ENCODE peak calls at places on chromosome 15, in five cellular contexts. S is HL-60, U is BE2C, P is AG09319, D is astrocyte of the cerebellum. N is an unnamed sample.
A peak's percentile ranks its signal among the peaks of the same experiment; 100 is the strongest.

GRCh38 chr15:63999177-63999576 is 47.1 kb downstream of the DAPK2 start:
- DNase-seq in S (peak; percentile 69), U (no peak), P (no peak), D (no peak), N (no peak)

GRCh38 chr15:22904736-22905135 is 66.3 kb downstream of the NIPA2 start:
- DNase-seq in S (no peak), U (no peak), P (no peak), D (peak; percentile 12), N (no peak)

GRCh38 chr15:73573572-73573971 is 59.6 kb downstream of the NPTN start:
- DNase-seq in S (no peak), U (no peak), P (no peak), D (no peak), N (peak; percentile 82)

GRCh38 chr15:78985859-78986470 is 41.1 kb upstream of the CTSH start:
- DNase-seq in S (no peak), U (no peak), P (no peak), D (no peak), N (no peak)

GRCh38 chr15:23566070-23567050 is 886 bp downstream of the MKRN3 start:
- DNase-seq in S (peak; percentile 84), U (no peak), P (no peak), D (peak; percentile 15), N (no peak)

GRCh38 chr15:49627407-49627877 is 6.6 kb downstream of the DTWD1 start:
- DNase-seq in S (no peak), U (no peak), P (peak; percentile 45), D (peak; percentile 50), N (peak; percentile 72)

GRCh38 chr15:75198560-75199346 is 2.9 kb upstream of the C15orf39 start:
- DNase-seq in S (peak; percentile 68), U (peak; percentile 78), P (no peak), D (no peak), N (no peak)

GRCh38 chr15:94352940-94353820 is 121.8 kb downstream of the MCTP2 start:
- DNase-seq in S (no peak), U (no peak), P (no peak), D (no peak), N (no peak)

GRCh38 chr15:83512459-83512858 is 65.3 kb downstream of the SH3GL3 start:
- DNase-seq in S (no peak), U (no peak), P (no peak), D (no peak), N (no peak)

GRCh38 chr15:42085236-42085605 is 9.1 kb downstream of the PLA2G4D start:
- DNase-seq in S (no peak), U (no peak), P (no peak), D (no peak), N (no peak)

GRCh38 chr15:36844453-36845094 is 255.8 kb downstream of the MEIS2 start:
- DNase-seq in S (no peak), U (no peak), P (no peak), D (peak; percentile 44), N (peak; percentile 34)

GRCh38 chr15:80727196-80727595 is 32.1 kb downstream of the ABHD17C start:
- DNase-seq in S (no peak), U (no peak), P (no peak), D (peak; percentile 74), N (no peak)

GRCh38 chr15:88647362-88648105 is 8.7 kb downstream of the ISG20 start:
- DNase-seq in S (no peak), U (no peak), P (no peak), D (no peak), N (no peak)

GRCh38 chr15:67901922-67902321 is 62.1 kb upstream of the RNU6-1 start:
- DNase-seq in S (no peak), U (no peak), P (no peak), D (no peak), N (no peak)

DNA sequence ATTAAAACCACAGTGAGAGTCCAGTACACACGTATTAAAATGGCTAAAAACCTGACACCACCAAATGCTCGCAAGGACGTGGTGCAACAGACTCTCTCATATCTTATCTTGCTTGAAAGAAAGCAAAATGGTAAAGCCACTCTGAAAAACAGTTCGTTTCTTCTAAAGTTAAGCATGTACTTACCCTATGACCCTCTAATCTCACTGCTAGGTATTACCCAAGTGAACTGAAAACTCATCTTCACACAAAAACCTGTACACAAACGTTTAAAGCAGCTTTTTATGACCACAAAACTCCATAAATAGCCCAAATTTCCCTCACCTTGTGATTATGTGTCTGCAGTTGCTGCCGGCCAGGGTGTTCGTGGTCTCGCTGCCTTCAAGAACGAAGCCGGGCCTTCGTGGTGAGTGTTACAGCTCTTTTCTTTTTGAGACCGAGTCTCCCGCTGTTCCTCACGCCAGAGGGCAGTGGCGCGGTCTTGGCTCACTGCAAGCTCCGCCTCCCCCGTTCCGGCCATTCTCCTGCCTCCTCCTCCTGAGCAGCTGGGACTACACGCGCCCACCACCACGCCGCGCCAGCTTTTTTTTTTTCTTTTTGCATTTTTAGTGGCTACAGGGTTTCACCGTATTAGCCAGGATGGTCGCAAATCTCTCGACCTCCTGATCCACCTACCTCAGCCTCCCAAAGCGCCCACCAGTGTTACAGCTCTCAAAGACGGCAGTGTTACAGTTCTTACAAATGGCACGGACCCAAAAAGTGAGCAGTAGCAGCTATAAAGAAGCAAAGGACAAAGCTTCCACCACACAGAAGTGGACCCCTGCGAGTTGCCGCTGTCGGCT is 165.4 kb downstream of the TJP1 start:
- DNase-seq in S (no peak), U (peak; percentile 68), P (no peak), D (no peak), N (no peak)
- TF ChIP-seq CTCF in S (no peak), U (peak; percentile 51), P (no peak), D (no peak), N (no peak)

GRCh38 chr15:40440300-40441011 is at the start of gene BAHD1:
- DNase-seq in S (peak; percentile 98), U (peak; percentile 99), P (peak; percentile 85), D (peak; percentile 81), N (peak; percentile 79)
- TF ChIP-seq CTCF in S (no peak), U (no peak), P (no peak), D (no peak), N (peak; percentile 3)

GRCh38 chr15:69415381-69415780 is 1.2 kb downstream of the KIF23 start:
- DNase-seq in S (no peak), U (no peak), P (no peak), D (no peak), N (no peak)

GRCh38 chr15:69412701-69413100 is 1.4 kb upstream of the KIF23 start:
- DNase-seq in S (no peak), U (no peak), P (no peak), D (no peak), N (no peak)

GRCh38 chr15:69414702-69415161 is 583 bp downstream of the KIF23 start:
- DNase-seq in S (peak; percentile 56), U (peak; percentile 48), P (peak; percentile 81), D (peak; percentile 86), N (peak; percentile 86)

GRCh38 chr15:69412274-69412673 is 1.9 kb upstream of the KIF23 start:
- DNase-seq in S (no peak), U (no peak), P (no peak), D (no peak), N (no peak)

DNA sequence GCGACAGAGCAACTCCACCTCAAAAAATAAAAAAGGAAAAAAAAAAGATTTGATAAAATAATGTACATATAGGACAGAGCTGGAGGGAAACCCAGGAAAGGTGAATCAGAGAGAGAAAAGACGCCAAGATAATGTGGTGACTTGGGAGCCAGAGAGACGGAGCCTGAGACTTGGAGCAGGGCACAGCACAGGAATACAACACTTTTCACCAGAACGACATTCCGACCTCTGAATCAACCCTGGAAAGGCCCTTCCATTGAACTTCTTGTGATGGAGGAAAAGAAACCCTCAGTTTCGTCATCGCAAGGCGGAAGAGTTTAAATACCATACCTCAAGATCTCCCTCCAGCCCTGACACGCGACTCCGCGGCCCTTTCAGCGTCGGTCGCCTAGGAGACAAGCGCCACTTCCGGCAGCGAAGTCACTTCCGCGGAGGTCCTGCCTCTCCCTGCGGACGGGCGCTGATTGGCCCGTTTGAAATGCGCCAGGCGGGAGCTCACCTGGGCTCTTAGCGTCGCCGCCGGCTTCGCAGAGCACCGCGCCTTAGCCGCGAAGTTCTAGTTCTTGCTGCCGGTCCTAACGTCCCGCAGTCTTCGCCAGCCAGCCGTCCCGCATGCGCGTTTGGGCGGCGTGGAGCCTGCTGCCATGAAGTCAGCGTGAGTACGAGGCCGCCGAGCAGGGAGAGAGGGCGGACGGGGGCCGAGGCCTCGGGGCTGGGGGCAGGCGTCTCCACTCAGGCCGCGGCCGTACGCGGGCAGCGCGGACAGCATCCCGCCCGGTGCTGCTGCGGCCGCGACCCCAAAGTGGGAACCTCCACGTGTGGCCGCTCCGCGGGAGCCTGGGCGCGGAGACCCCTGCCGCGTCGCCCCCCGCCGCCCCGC is at the start of gene KIF23:
- DNase-seq in S (peak; percentile 97), U (peak; percentile 94), P (peak; percentile 89), D (peak; percentile 75), N (peak; percentile 82)
- TF ChIP-seq CTCF in S (no peak), U (no peak), P (no peak), D (no peak), N (no peak)

GRCh38 chr15:99703603-99704443 is 29.4 kb downstream of the LYSMD4 start:
- DNase-seq in S (peak; percentile 51), U (no peak), P (peak; percentile 70), D (peak; percentile 86), N (peak; percentile 77)
- TF ChIP-seq CTCF in S (peak; percentile 16), U (peak; percentile 68), P (peak; percentile 53), D (peak; percentile 59), N (peak; percentile 78)

GRCh38 chr15:62648954-62649353 is 393.6 kb upstream of the TPM1 start:
- DNase-seq in S (no peak), U (no peak), P (no peak), D (no peak), N (no peak)
- TF ChIP-seq CTCF in S (no peak), U (peak; percentile 49), P (peak; percentile 4), D (no peak), N (peak; percentile 16)

GRCh38 chr15:32659340-32659831 is 17.9 kb downstream of the SCG5 start:
- DNase-seq in S (no peak), U (peak; percentile 64), P (no peak), D (no peak), N (no peak)

GRCh38 chr15:32652178-32652577 is 10.7 kb downstream of the SCG5 start:
- DNase-seq in S (no peak), U (no peak), P (no peak), D (no peak), N (no peak)

GRCh38 chr15:32656091-32656860 is 14.8 kb downstream of the SCG5 start:
- DNase-seq in S (no peak), U (no peak), P (no peak), D (no peak), N (no peak)

GRCh38 chr15:32657941-32658340 is 16.4 kb downstream of the SCG5 start:
- DNase-seq in S (no peak), U (no peak), P (no peak), D (no peak), N (no peak)

GRCh38 chr15:32657198-32657886 is 15.8 kb downstream of the SCG5 start:
- DNase-seq in S (no peak), U (no peak), P (no peak), D (no peak), N (no peak)
- TF ChIP-seq CTCF in S (no peak), U (no peak), P (no peak), D (peak; percentile 44), N (no peak)

GRCh38 chr15:92683511-92683834 is 27.9 kb upstream of the FAM174B start:
- DNase-seq in S (no peak), U (peak; percentile 49), P (no peak), D (peak; percentile 69), N (no peak)
- TF ChIP-seq CTCF in S (no peak), U (peak; percentile 66), P (peak; percentile 26), D (peak; percentile 87), N (peak; percentile 30)

N was measured in AG04450.